ENCODE peak calls at places on chromosomes 16 and 17, in six cellular contexts. L, N, X, H, V and E are unnamed samples. For H3K4me1 and H3K27me3, the result is how much of the 10 kb centered on the place peaks cover.

GRCh38 chr17:75566456-75567233 is 21.0 kb upstream of the MYO15B start:
- DNase-seq in L (no peak), N (no peak), X (no peak), H (no peak), V (no peak), E (no peak)

GRCh38 chr16:84594725-84595038 is 23.2 kb downstream of the COTL1 start:
- DNase-seq in L (no peak), N (no peak), X (no peak), H (no peak), V (no peak), E (no peak)

GRCh38 chr17:60167095-60167741 is 17.4 kb downstream of the CA4 start:
- DNase-seq in L (no peak), N (no peak), X (no peak), H (no peak), V (no peak), E (no peak)

GRCh38 chr16:72990003-72990521 is 57.9 kb downstream of the ZFHX3 start:
- DNase-seq in L (peak), N (peak), X (no peak), H (no peak), V (peak), E (peak)

GRCh38 chr17:36529121-36529520 is 5.5 kb downstream of the MYO19 start:
- DNase-seq in L (peak), N (no peak), X (no peak), H (no peak), V (no peak), E (no peak)

GRCh38 chr17:42421479-42422332 is 1.4 kb downstream of the CAVIN1 start:
- DNase-seq in L (peak), N (peak), X (peak), H (peak), V (peak), E (no peak)

GRCh38 chr17:50514936-50515702 is 6.9 kb downstream of the MYCBPAP start:
- DNase-seq in L (no peak), N (peak), X (no peak), H (no peak), V (peak), E (no peak)

GRCh38 chr17:41665566-41666335 is 22.9 kb upstream of the EIF1 start:
- DNase-seq in L (peak), N (peak), X (peak), H (peak), V (peak), E (peak)

GRCh38 chr17:29133146-29133713 is 47.0 kb downstream of the MYO18A start:
- DNase-seq in L (peak), N (peak), X (peak), H (no peak), V (peak), E (peak)

GRCh38 chr16:732936-733335 is 6.0 kb downstream of the HAGHL start:
- DNase-seq in L (no peak), N (no peak), X (no peak), H (no peak), V (no peak), E (no peak)

GRCh38 chr16:85323961-85324253 is 211.6 kb upstream of the CIBAR2 start:
- DNase-seq in L (no peak), N (no peak), X (no peak), H (no peak), V (no peak), E (no peak)

GRCh38 chr16:58128721-58129096 is 472 bp downstream of the CFAP20 start:
- DNase-seq in L (no peak), N (no peak), X (peak), H (peak), V (peak), E (no peak)

GRCh38 chr17:76532072-76532651 is 5.3 kb downstream of the CYGB start:
- DNase-seq in L (no peak), N (no peak), X (no peak), H (no peak), V (no peak), E (no peak)

GRCh38 chr16:57592591-57593003 is 35.8 kb upstream of the ADGRG1 start:
- DNase-seq in L (no peak), N (no peak), X (no peak), H (peak), V (no peak), E (no peak)

GRCh38 chr16:23274968-23275367 is 27.1 kb upstream of the SCNN1B start:
- DNase-seq in L (no peak), N (no peak), X (peak), H (no peak), V (no peak), E (no peak)

GRCh38 chr17:81434079-81434478 is 38.8 kb downstream of the BAHCC1 start:
- DNase-seq in L (no peak), N (no peak), X (no peak), H (no peak), V (peak), E (no peak)

GRCh38 chr17:61410555-61411089 is 11.0 kb downstream of the TBX2 start:
- DNase-seq in L (peak), N (peak), X (peak), H (peak), V (peak), E (no peak)

GRCh38 chr17:50638851-50639767 is 4.4 kb downstream of the ABCC3 start:
- DNase-seq in L (peak), N (peak), X (peak), H (peak), V (peak), E (peak)

GRCh38 chr17:17628388-17629008 is 37.0 kb upstream of the PEMT start:
- DNase-seq in L (no peak), N (no peak), X (no peak), H (no peak), V (no peak), E (no peak)

GRCh38 chr17:76501827-76502307 is 644 bp upstream of the RHBDF2 start:
- DNase-seq in L (no peak), N (no peak), X (no peak), H (no peak), V (no peak), E (no peak)

GRCh38 chr16:19872179-19872863 is 12.3 kb downstream of the GPRC5B start:
- DNase-seq in L (no peak), N (no peak), X (no peak), H (no peak), V (no peak), E (no peak)

GRCh38 chr16:59573528-59574271 is 839.6 kb upstream of the GOT2 start:
- DNase-seq in L (peak), N (no peak), X (no peak), H (no peak), V (no peak), E (no peak)

GRCh38 chr16:72241930-72242329 is 70.0 kb upstream of the PMFBP1 start:
- DNase-seq in L (peak), N (no peak), X (no peak), H (no peak), V (no peak), E (no peak)

GRCh38 chr16:86335266-86336172 is 174.8 kb upstream of the FOXF1 start:
- DNase-seq in L (no peak), N (no peak), X (peak), H (peak), V (no peak), E (no peak)

GRCh38 chr16:30948087-30948955 is 547 bp upstream of the ORAI3 start:
- DNase-seq in L (peak), N (peak), X (peak), H (peak), V (peak), E (peak)

GRCh38 chr16:53768167-53768566 is 64.2 kb downstream of the FTO start:
- DNase-seq in L (no peak), N (no peak), X (no peak), H (no peak), V (no peak), E (no peak)

GRCh38 chr17:80770881-80771611 is 220.6 kb upstream of the CHMP6 start:
- DNase-seq in L (no peak), N (no peak), X (peak), H (no peak), V (no peak), E (no peak)

GRCh38 chr16:84284168-84284722 is 10.4 kb upstream of the WFDC1 start:
- DNase-seq in L (peak), N (peak), X (peak), H (peak), V (peak), E (peak)

GRCh38 chr17:38674749-38675615 is at the start of gene EPOP:
- DNase-seq in L (peak), N (peak), X (peak), H (peak), V (peak), E (peak)

GRCh38 chr17:15091825-15092224 is 173.3 kb downstream of the PMP22 start:
- DNase-seq in L (peak), N (no peak), X (no peak), H (no peak), V (no peak), E (no peak)
- TF ChIP-seq CTCF in L (peak), N (no peak), X (peak), H (no peak), V (no peak), E (no peak)

GRCh38 chr17:44352922-44353655 is 8.0 kb downstream of the GRN start:
- DNase-seq in L (no peak), N (no peak), X (peak), H (no peak), V (no peak), E (no peak)
- H3K4me1 ChIP-seq in L (under half), N (under half), X (under half), H (under half), V (under half), E (under half)

DNA sequence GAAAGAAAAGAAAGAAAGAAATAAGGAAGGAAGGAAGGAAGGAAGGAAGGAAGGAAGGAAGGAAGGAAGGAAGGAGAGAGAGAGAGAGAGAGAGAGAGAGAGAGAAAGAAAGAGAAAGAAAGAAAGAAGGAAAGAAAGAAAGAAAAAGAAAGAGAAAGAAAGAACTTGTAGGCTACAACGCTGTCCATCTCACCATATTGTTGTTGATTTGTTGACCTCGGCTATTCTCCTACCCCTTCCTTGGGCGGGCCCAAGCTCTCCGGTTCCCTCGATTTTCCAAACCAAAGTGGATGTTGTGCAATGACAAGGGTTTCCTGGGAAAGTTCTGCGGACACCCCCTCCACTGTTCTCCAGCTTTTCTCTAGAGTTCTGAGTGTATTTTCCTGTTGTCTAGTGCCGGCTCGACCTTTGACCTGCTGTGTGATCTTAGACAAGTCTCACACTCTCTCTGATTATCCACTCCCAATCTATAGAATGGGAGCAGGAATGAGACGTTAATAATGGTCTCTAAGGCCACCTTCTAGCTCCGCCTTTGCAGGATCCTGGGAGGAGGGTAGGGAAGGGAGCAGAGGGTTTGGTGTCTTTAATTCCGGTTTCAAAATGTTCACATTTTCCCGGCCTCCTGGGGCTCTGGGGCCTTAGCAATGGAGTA is 1.6 kb downstream of the IRX6 start:
- DNase-seq in L (no peak), N (no peak), X (no peak), H (no peak), V (no peak), E (no peak)
- H3K27me3 ChIP-seq in L (under half), N (under half), X (half or more), H (half or more), V (half or more), E (under half)

DNA sequence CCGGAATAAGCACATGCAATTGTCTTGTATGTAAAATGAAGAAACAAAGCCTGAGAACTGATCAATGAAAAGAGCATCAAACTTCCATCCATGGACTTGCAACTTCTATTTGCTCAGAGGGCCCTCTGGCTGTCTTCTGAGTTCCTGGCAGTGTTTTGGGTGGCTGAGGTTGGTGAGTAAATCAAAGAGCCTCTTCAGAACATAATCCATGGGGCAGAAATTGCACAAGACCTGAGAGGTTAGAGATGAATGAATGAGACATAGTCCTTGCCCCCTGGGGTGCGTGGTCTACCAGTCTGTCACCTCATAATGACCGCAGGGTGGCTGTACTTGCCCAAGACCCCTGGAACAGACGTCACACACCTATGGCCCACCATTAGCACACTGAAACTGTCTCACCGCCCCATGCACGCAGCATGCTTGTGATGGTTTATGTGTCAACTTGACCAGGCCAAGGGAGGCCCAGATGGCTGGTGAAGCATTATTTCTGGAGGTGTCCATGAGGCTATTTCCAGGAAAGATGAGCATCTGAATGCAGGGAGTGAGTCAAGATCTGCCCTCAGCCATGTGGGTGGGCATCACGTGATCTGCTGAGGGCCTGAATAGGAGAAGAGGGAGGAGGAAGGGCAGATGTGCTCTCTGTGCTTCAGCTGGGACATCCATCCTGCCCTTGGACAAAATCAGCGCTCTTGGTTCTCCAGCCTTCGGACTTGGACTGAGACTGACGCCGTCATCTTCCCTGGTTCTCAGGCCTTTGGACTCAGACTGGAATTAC is 8.3 kb downstream of the PIK3R6 start:
- DNase-seq in L (no peak), N (no peak), X (peak), H (no peak), V (no peak), E (no peak)
- TF ChIP-seq CTCF in L (no peak), N (no peak), X (no peak), H (no peak), V (no peak), E (no peak)

DNA sequence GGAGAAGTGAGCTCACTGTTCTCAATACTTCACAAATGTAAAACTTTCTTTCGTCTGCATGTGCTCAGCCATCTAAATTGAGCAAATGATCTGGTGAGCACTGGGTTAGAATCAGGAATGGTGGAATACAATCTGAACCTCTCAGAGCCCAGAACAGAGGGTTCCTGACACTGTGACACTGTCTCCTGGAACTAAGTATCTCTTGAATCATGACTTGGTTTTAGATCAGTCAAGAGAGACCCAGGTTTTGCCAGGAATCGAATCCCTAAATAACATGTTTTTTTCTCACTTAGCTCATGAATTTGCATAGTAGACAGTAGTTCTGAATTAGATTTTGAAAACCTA is 49.3 kb downstream of the SF3B3 start:
- DNase-seq in L (no peak), N (no peak), X (no peak), H (no peak), V (no peak), E (no peak)
- H3K4me1 ChIP-seq in L (under half), N (half or more), X (under half), H (under half), V (half or more), E (under half)

GRCh38 chr16:56475226-56475625 is 23.9 kb downstream of the OGFOD1 start:
- DNase-seq in L (no peak), N (no peak), X (no peak), H (no peak), V (no peak), E (no peak)

GRCh38 chr16:56468800-56469199 is 17.4 kb downstream of the OGFOD1 start:
- DNase-seq in L (no peak), N (no peak), X (no peak), H (no peak), V (no peak), E (no peak)

GRCh38 chr16:56470666-56471065 is 19.3 kb downstream of the OGFOD1 start:
- DNase-seq in L (no peak), N (no peak), X (no peak), H (no peak), V (no peak), E (no peak)

GRCh38 chr16:56469748-56470147 is 18.4 kb downstream of the OGFOD1 start:
- DNase-seq in L (no peak), N (no peak), X (no peak), H (no peak), V (no peak), E (no peak)

GRCh38 chr16:56470232-56470631 is 18.9 kb downstream of the OGFOD1 start:
- DNase-seq in L (no peak), N (no peak), X (no peak), H (no peak), V (no peak), E (no peak)
- H3K27me3 ChIP-seq in L (under half), N (under half), X (under half), H (under half), V (under half), E (under half)

GRCh38 chr16:75391254-75391653 is 42.0 kb downstream of the CFDP1 start:
- DNase-seq in L (no peak), N (no peak), X (no peak), H (no peak), V (no peak), E (no peak)
- TF ChIP-seq CTCF in L (no peak), N (no peak), X (no peak), H (no peak), V (no peak), E (no peak)